ENCODE peak calls at places on chromosomes 13 and 19, in five cellular contexts. K, C, X, A and P are unnamed samples.

GRCh38 chr19:4707956-4708650 is 15.5 kb downstream of the DPP9 start:
- DNase-seq in K (peak), C (peak), X (peak), A (no peak), P (no peak)

GRCh38 chr13:23921451-23921888 is 24.2 kb upstream of the C1QTNF9B start:
- DNase-seq in K (peak), C (no peak), X (peak), A (no peak), P (no peak)

GRCh38 chr13:106474906-106475305 is 60.6 kb downstream of the EFNB2 start:
- DNase-seq in K (no peak), C (no peak), X (no peak), A (no peak), P (no peak)

GRCh38 chr19:52742516-52742915 is 7.7 kb upstream of the ZNF611 start:
- DNase-seq in K (no peak), C (no peak), X (peak), A (no peak), P (no peak)

GRCh38 chr19:38441660-38442348 is 8.3 kb downstream of the RYR1 start:
- DNase-seq in K (peak), C (no peak), X (no peak), A (no peak), P (no peak)

GRCh38 chr13:50208826-50209335 is 193.6 kb downstream of the KCNRG start:
- DNase-seq in K (peak), C (peak), X (peak), A (peak), P (peak)

GRCh38 chr13:32905063-32905863 is 111.0 kb upstream of the KL start:
- DNase-seq in K (peak), C (no peak), X (peak), A (no peak), P (no peak)

GRCh38 chr19:37988758-37989635 is 82.0 kb downstream of the SIPA1L3 start:
- DNase-seq in K (no peak), C (no peak), X (peak), A (no peak), P (no peak)

GRCh38 chr13:32660227-32660626 is 74.0 kb downstream of the PDS5B start:
- DNase-seq in K (no peak), C (peak), X (no peak), A (no peak), P (no peak)

GRCh38 chr13:106477303-106477702 is 58.2 kb downstream of the EFNB2 start:
- DNase-seq in K (no peak), C (no peak), X (no peak), A (no peak), P (no peak)

GRCh38 chr13:33494596-33495214 is 209.2 kb upstream of the STARD13 start:
- DNase-seq in K (peak), C (no peak), X (peak), A (no peak), P (peak)

GRCh38 chr13:112670864-112671263 is 19.0 kb upstream of the ATP11A start:
- DNase-seq in K (no peak), C (no peak), X (no peak), A (no peak), P (no peak)

GRCh38 chr13:50224534-50224933 is 209.3 kb downstream of the KCNRG start:
- DNase-seq in K (peak), C (no peak), X (peak), A (no peak), P (peak)

GRCh38 chr13:104286566-104287290 is 1220.5 kb upstream of the SLC10A2 start:
- DNase-seq in K (no peak), C (no peak), X (no peak), A (no peak), P (no peak)

GRCh38 chr19:39498262-39499081 is at the start of gene DLL3:
- DNase-seq in K (no peak), C (no peak), X (peak), A (no peak), P (no peak)

GRCh38 chr19:52191951-52192350 is 2.1 kb downstream of the PPP2R1A start:
- DNase-seq in K (peak), C (no peak), X (no peak), A (no peak), P (no peak)

GRCh38 chr13:23321534-23322241 is 111.8 kb downstream of the SACS start:
- DNase-seq in K (peak), C (peak), X (peak), A (no peak), P (peak)

GRCh38 chr13:101092985-101093384 is 323.3 kb downstream of the NALCN start:
- DNase-seq in K (no peak), C (no peak), X (peak), A (no peak), P (no peak)

GRCh38 chr19:49331616-49332055 is 3.6 kb upstream of the CD37 start:
- DNase-seq in K (peak), C (peak), X (peak), A (no peak), P (no peak)

GRCh38 chr13:42396501-42396900 is 124.5 kb downstream of the AKAP11 start:
- DNase-seq in K (no peak), C (no peak), X (no peak), A (no peak), P (no peak)

GRCh38 chr13:29156136-29156535 is 336.0 kb downstream of the MTUS2 start:
- DNase-seq in K (no peak), C (no peak), X (no peak), A (no peak), P (no peak)

GRCh38 chr19:36009220-36009619 is 607 bp upstream of the SYNE4 start:
- DNase-seq in K (peak), C (peak), X (peak), A (peak), P (no peak)

GRCh38 chr13:87667686-87668085 is 3.5 kb upstream of the SLITRK5 start:
- DNase-seq in K (no peak), C (no peak), X (no peak), A (no peak), P (no peak)

GRCh38 chr13:109157275-109157674 is 527.9 kb downstream of the MYO16 start:
- DNase-seq in K (no peak), C (no peak), X (no peak), A (no peak), P (no peak)

GRCh38 chr13:36753176-36753575 is 65.8 kb upstream of the RFXAP start:
- DNase-seq in K (no peak), C (no peak), X (no peak), A (no peak), P (no peak)

GRCh38 chr19:5339950-5340636 is 519 bp downstream of the PTPRS start:
- DNase-seq in K (no peak), C (peak), X (peak), A (no peak), P (no peak)

GRCh38 chr13:33205804-33206221 is 79.7 kb downstream of the STARD13 start:
- DNase-seq in K (peak), C (peak), X (no peak), A (no peak), P (no peak)

GRCh38 chr19:50909240-50910070 is 1.7 kb downstream of the KLK4 start:
- DNase-seq in K (peak), C (peak), X (peak), A (no peak), P (no peak)

GRCh38 chr19:5926641-5927438 is 12.8 kb downstream of the CAPS start:
- DNase-seq in K (peak), C (no peak), X (peak), A (peak), P (peak)

GRCh38 chr19:2945575-2946184 is 909 bp upstream of the ZNF77 start:
- DNase-seq in K (no peak), C (no peak), X (peak), A (no peak), P (no peak)

GRCh38 chr19:18208098-18208951 is 4.5 kb upstream of the RAB3A start:
- DNase-seq in K (peak), C (peak), X (peak), A (no peak), P (no peak)

GRCh38 chr19:5903054-5903501 is 512 bp downstream of the NDUFA11 start:
- DNase-seq in K (peak), C (no peak), X (peak), A (no peak), P (no peak)

GRCh38 chr13:74062933-74063332 is 71.3 kb downstream of the KLF12 start:
- DNase-seq in K (peak), C (peak), X (peak), A (no peak), P (peak)

GRCh38 chr13:31409678-31410356 is 210.0 kb downstream of the B3GLCT start:
- DNase-seq in K (no peak), C (no peak), X (peak), A (no peak), P (no peak)

GRCh38 chr13:79245937-79246574 is 160.0 kb downstream of the RBM26 start:
- DNase-seq in K (no peak), C (no peak), X (no peak), A (no peak), P (no peak)

GRCh38 chr13:72431981-72432617 is 295.3 kb downstream of the MZT1 start:
- DNase-seq in K (no peak), C (no peak), X (no peak), A (no peak), P (no peak)

GRCh38 chr19:43784981-43785808 is 4.4 kb upstream of the KCNN4 start:
- DNase-seq in K (peak), C (peak), X (peak), A (no peak), P (no peak)

GRCh38 chr19:41431426-41432386 is 4.5 kb upstream of the B3GNT8 start:
- DNase-seq in K (peak), C (no peak), X (peak), A (no peak), P (no peak)

GRCh38 chr19:40607898-40608621 is 6.9 kb downstream of the LTBP4 start:
- DNase-seq in K (no peak), C (no peak), X (no peak), A (no peak), P (no peak)

DNA sequence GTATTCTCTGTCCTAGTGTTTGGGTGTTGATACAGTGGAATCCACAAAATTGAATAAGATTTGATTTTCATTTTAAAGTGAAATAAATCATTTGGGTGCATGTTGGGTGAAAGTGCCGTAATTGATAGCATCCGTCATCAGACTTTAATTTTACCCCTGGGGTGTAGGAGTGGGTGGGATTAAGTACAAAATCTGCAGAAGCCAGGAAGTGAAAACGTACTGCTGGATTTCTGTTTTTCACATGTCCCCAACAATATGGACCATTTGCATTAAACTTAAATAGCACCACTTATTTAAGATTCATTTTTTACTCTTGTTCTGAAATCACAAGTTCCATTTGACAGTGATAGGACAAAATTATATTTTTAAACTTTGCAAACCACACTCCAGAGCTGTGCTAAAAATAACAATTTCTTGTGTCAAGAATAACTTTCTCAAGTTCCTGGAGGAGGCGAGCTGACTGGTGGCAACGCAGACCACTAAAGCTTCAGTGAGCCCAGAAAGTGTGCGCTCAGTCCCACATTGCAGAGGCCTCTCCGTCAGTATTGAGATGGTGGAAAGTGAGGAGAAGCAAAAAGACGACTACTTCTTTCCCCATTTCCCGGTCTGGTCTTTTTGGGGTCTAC is 71.3 kb downstream of the ARHGEF7 start:
- DNase-seq in K (no peak), C (no peak), X (no peak), A (no peak), P (no peak)
- H3K4me3 ChIP-seq in K (no peak), C (no peak), X (no peak), A (no peak), P (no peak)

GRCh38 chr13:77319536-77319935 is 7.4 kb downstream of the MYCBP2 start:
- DNase-seq in K (no peak), C (no peak), X (no peak), A (no peak), P (no peak)
- H3K4me3 ChIP-seq in K (no peak), C (no peak), X (no peak), A (no peak), P (no peak)

GRCh38 chr13:84405286-84405685 is 523.0 kb upstream of the SLITRK1 start:
- DNase-seq in K (peak), C (no peak), X (peak), A (no peak), P (no peak)
- H3K4me3 ChIP-seq in K (no peak), C (no peak), X (no peak), A (no peak), P (no peak)

GRCh38 chr19:46927106-46927505 is 66.3 kb downstream of the ARHGAP35 start:
- DNase-seq in K (no peak), C (no peak), X (no peak), A (no peak), P (no peak)
- H3K4me3 ChIP-seq in K (no peak), C (no peak), X (no peak), A (no peak), P (no peak)

DNA sequence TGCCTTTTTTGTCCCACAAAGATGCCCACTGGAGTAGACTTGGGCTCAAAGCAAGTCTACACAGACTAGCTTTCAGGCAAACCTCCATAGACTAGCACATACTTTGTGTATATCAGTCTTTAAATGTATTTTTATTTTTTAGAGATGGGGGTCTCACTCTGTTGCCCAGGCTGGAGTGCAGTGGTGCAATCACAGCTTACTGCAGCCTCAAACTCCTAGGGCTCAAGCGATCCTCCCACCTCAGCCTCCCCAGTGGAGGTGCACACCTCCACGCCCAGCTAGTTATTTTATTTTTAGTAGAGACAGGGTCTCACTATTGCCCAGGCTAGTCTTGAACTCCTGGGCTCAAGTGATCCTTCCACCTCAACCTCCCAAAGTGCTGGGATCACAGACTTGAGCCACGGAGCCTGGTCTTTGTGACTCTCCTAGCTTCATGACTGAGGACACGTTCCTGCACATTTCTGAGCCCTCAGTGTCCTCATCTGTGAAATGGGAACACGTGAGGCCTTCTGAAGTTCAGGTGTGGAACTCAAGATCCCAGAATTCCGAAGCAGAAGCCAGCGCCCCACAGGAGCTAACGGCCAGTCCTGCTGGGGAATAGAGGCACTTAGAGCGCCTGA is 5.1 kb upstream of the TPM4 start:
- DNase-seq in K (no peak), C (no peak), X (no peak), A (no peak), P (no peak)
- H3K4me3 ChIP-seq in K (no peak), C (no peak), X (no peak), A (peak), P (no peak)

GRCh38 chr13:114061047-114061446 is 71.4 kb downstream of the RASA3 start:
- DNase-seq in K (no peak), C (no peak), X (no peak), A (no peak), P (no peak)
- H3K4me3 ChIP-seq in K (no peak), C (no peak), X (no peak), A (peak), P (no peak)

GRCh38 chr19:342801-343421 is 1.7 kb downstream of the MIER2 start:
- DNase-seq in K (peak), C (peak), X (peak), A (no peak), P (peak)
- H3K4me3 ChIP-seq in K (peak), C (no peak), X (peak), A (peak), P (peak)